ENCODE peak calls at places on chromosomes 2 and 18, in eight cellular contexts. One of them, this sample, is unnamed.

GRCh38 chr2:201233192-201234166 is 26.9 kb upstream of the CASP8 start:
- DNase-seq in transverse colon: peak
- DNase-seq in HFFc6: no peak
- DNase-seq in breast epithelium: peak
- DNase-seq in gastrocnemius medialis: peak
- DNase-seq in brain microvascular endothelial cell: no peak
- DNase-seq in SK-N-SH: no peak
- DNase-seq in AG04450: no peak
- DNase-seq in this sample: peak

GRCh38 chr18:58537272-58538038 is 91.4 kb downstream of the ALPK2 start:
- DNase-seq in breast epithelium: no peak
- DNase-seq in HFFc6: no peak
- DNase-seq in SK-N-SH: no peak
- DNase-seq in gastrocnemius medialis: no peak
- DNase-seq in transverse colon: no peak
- DNase-seq in AG04450: no peak
- DNase-seq in brain microvascular endothelial cell: no peak
- DNase-seq in this sample: no peak

GRCh38 chr2:30505500-30506180 is 58.6 kb downstream of the LCLAT1 start:
- DNase-seq in transverse colon: no peak
- DNase-seq in SK-N-SH: no peak
- DNase-seq in HFFc6: no peak
- DNase-seq in breast epithelium: no peak
- DNase-seq in gastrocnemius medialis: no peak
- DNase-seq in AG04450: no peak
- DNase-seq in brain microvascular endothelial cell: no peak
- DNase-seq in this sample: no peak

GRCh38 chr2:158726906-158727592 is 68.1 kb upstream of the DAPL1 start:
- DNase-seq in gastrocnemius medialis: no peak
- DNase-seq in AG04450: no peak
- DNase-seq in brain microvascular endothelial cell: no peak
- DNase-seq in HFFc6: no peak
- DNase-seq in SK-N-SH: peak
- DNase-seq in transverse colon: no peak
- DNase-seq in breast epithelium: no peak
- DNase-seq in this sample: no peak

GRCh38 chr2:46569061-46569560 is 89.7 kb downstream of the TMEM247 start:
- DNase-seq in gastrocnemius medialis: no peak
- DNase-seq in HFFc6: no peak
- DNase-seq in SK-N-SH: no peak
- DNase-seq in brain microvascular endothelial cell: no peak
- DNase-seq in transverse colon: no peak
- DNase-seq in breast epithelium: no peak
- DNase-seq in AG04450: no peak
- DNase-seq in this sample: no peak

GRCh38 chr2:118061135-118061955 is 26.9 kb upstream of the INSIG2 start:
- DNase-seq in AG04450: no peak
- DNase-seq in HFFc6: peak
- DNase-seq in gastrocnemius medialis: peak
- DNase-seq in brain microvascular endothelial cell: peak
- DNase-seq in transverse colon: no peak
- DNase-seq in SK-N-SH: peak
- DNase-seq in breast epithelium: no peak
- DNase-seq in this sample: peak

GRCh38 chr2:121297217-121297830 is 12.3 kb upstream of the TFCP2L1 start:
- DNase-seq in transverse colon: peak
- DNase-seq in HFFc6: peak
- DNase-seq in brain microvascular endothelial cell: peak
- DNase-seq in breast epithelium: no peak
- DNase-seq in AG04450: no peak
- DNase-seq in SK-N-SH: peak
- DNase-seq in gastrocnemius medialis: no peak
- DNase-seq in this sample: peak

GRCh38 chr2:206800501-206801416 is 35.4 kb downstream of the FASTKD2 start:
- DNase-seq in AG04450: peak
- DNase-seq in breast epithelium: peak
- DNase-seq in brain microvascular endothelial cell: peak
- DNase-seq in HFFc6: peak
- DNase-seq in SK-N-SH: peak
- DNase-seq in gastrocnemius medialis: peak
- DNase-seq in transverse colon: peak
- DNase-seq in this sample: peak

GRCh38 chr2:223522796-223523195 is 79.4 kb downstream of the SCG2 start:
- DNase-seq in SK-N-SH: no peak
- DNase-seq in AG04450: no peak
- DNase-seq in transverse colon: no peak
- DNase-seq in HFFc6: no peak
- DNase-seq in gastrocnemius medialis: no peak
- DNase-seq in brain microvascular endothelial cell: no peak
- DNase-seq in breast epithelium: no peak
- DNase-seq in this sample: no peak

GRCh38 chr2:65420712-65421431 is 11.5 kb downstream of the SPRED2 start:
- DNase-seq in AG04450: peak
- DNase-seq in breast epithelium: no peak
- DNase-seq in brain microvascular endothelial cell: peak
- DNase-seq in HFFc6: peak
- DNase-seq in transverse colon: peak
- DNase-seq in SK-N-SH: no peak
- DNase-seq in gastrocnemius medialis: no peak
- DNase-seq in this sample: no peak

GRCh38 chr2:2877427-2877826 is 500.2 kb downstream of the EIPR1 start:
- DNase-seq in transverse colon: no peak
- DNase-seq in gastrocnemius medialis: no peak
- DNase-seq in brain microvascular endothelial cell: no peak
- DNase-seq in breast epithelium: no peak
- DNase-seq in AG04450: no peak
- DNase-seq in SK-N-SH: no peak
- DNase-seq in HFFc6: no peak
- DNase-seq in this sample: no peak

GRCh38 chr2:60535392-60536312 is 17.8 kb downstream of the BCL11A start:
- DNase-seq in transverse colon: no peak
- DNase-seq in breast epithelium: no peak
- DNase-seq in AG04450: no peak
- DNase-seq in HFFc6: no peak
- DNase-seq in SK-N-SH: no peak
- DNase-seq in brain microvascular endothelial cell: no peak
- DNase-seq in gastrocnemius medialis: no peak
- DNase-seq in this sample: no peak

GRCh38 chr2:60531638-60532216 is 21.7 kb downstream of the BCL11A start:
- DNase-seq in gastrocnemius medialis: no peak
- DNase-seq in breast epithelium: no peak
- DNase-seq in SK-N-SH: no peak
- DNase-seq in transverse colon: peak
- DNase-seq in AG04450: no peak
- DNase-seq in HFFc6: no peak
- DNase-seq in brain microvascular endothelial cell: no peak
- DNase-seq in this sample: no peak

GRCh38 chr2:60532421-60532820 is 21.0 kb downstream of the BCL11A start:
- DNase-seq in breast epithelium: no peak
- DNase-seq in transverse colon: no peak
- DNase-seq in gastrocnemius medialis: no peak
- DNase-seq in AG04450: no peak
- DNase-seq in HFFc6: no peak
- DNase-seq in brain microvascular endothelial cell: no peak
- DNase-seq in SK-N-SH: no peak
- DNase-seq in this sample: no peak

GRCh38 chr2:60533114-60534033 is 20.1 kb downstream of the BCL11A start:
- DNase-seq in breast epithelium: no peak
- DNase-seq in brain microvascular endothelial cell: no peak
- DNase-seq in AG04450: peak
- DNase-seq in transverse colon: no peak
- DNase-seq in gastrocnemius medialis: no peak
- DNase-seq in SK-N-SH: peak
- DNase-seq in HFFc6: peak
- DNase-seq in this sample: peak

GRCh38 chr2:60534034-60534393 is 19.4 kb downstream of the BCL11A start:
- DNase-seq in HFFc6: no peak
- DNase-seq in gastrocnemius medialis: no peak
- DNase-seq in transverse colon: no peak
- DNase-seq in SK-N-SH: no peak
- DNase-seq in breast epithelium: no peak
- DNase-seq in brain microvascular endothelial cell: no peak
- DNase-seq in AG04450: no peak
- DNase-seq in this sample: no peak
- TF ChIP-seq CTCF in HFFc6: no peak
- TF ChIP-seq CTCF in gastrocnemius medialis: no peak
- TF ChIP-seq CTCF in transverse colon: peak
- TF ChIP-seq CTCF in SK-N-SH: no peak
- TF ChIP-seq CTCF in breast epithelium: no peak
- TF ChIP-seq CTCF in brain microvascular endothelial cell: peak
- TF ChIP-seq CTCF in AG04450: no peak
- TF ChIP-seq CTCF in this sample: no peak

GRCh38 chr2:28422903-28423741 is 30.5 kb downstream of the FOSL2 start:
- DNase-seq in HFFc6: no peak
- DNase-seq in gastrocnemius medialis: no peak
- DNase-seq in SK-N-SH: no peak
- DNase-seq in transverse colon: no peak
- DNase-seq in breast epithelium: no peak
- DNase-seq in AG04450: no peak
- DNase-seq in brain microvascular endothelial cell: no peak
- DNase-seq in this sample: no peak

GRCh38 chr2:28420717-28421116 is 28.1 kb downstream of the FOSL2 start:
- DNase-seq in breast epithelium: no peak
- DNase-seq in SK-N-SH: no peak
- DNase-seq in brain microvascular endothelial cell: no peak
- DNase-seq in AG04450: no peak
- DNase-seq in transverse colon: peak
- DNase-seq in gastrocnemius medialis: no peak
- DNase-seq in HFFc6: no peak
- DNase-seq in this sample: no peak

GRCh38 chr2:28419705-28420270 is 27.1 kb downstream of the FOSL2 start:
- DNase-seq in transverse colon: no peak
- DNase-seq in gastrocnemius medialis: no peak
- DNase-seq in HFFc6: no peak
- DNase-seq in brain microvascular endothelial cell: no peak
- DNase-seq in AG04450: no peak
- DNase-seq in breast epithelium: no peak
- DNase-seq in SK-N-SH: no peak
- DNase-seq in this sample: no peak

GRCh38 chr2:28415715-28416114 is 23.1 kb downstream of the FOSL2 start:
- DNase-seq in AG04450: no peak
- DNase-seq in gastrocnemius medialis: no peak
- DNase-seq in SK-N-SH: no peak
- DNase-seq in brain microvascular endothelial cell: no peak
- DNase-seq in breast epithelium: no peak
- DNase-seq in HFFc6: no peak
- DNase-seq in transverse colon: no peak
- DNase-seq in this sample: no peak

DNA sequence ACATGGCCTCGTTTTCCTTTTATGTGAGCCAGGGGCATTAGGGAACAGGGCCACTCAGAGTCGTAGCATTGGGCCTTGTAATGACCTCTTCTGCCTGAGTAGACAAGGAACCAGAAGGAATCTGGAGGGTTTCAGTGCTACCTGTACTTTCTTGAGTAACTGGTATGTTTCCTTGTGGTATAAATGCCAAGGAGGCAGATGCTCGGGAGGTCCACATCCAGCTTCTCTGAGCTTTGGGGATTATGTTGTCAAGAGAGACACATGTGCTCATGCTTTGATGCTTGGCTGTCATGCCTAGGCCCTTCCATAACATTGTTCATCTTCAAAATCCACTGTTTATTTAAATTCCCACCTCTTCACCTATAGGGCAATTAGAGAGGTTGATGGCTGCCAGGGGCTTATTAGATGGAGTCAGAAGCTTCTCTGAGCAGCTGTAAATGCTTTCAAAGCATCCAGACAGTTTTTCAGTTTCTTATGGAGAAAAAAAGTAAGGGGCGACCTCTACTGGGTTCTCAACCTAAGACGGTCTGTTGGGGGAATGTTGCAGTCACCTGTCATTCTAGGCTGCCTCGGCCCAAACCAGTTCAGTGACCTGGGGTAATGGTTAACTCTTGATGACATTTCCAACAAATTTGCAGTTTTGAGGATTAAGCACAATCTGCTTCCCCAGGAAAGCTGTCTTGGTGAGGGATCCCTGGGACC is 26.5 kb downstream of the FOSL2 start:
- DNase-seq in breast epithelium: no peak
- DNase-seq in AG04450: no peak
- DNase-seq in brain microvascular endothelial cell: no peak
- DNase-seq in transverse colon: peak
- DNase-seq in SK-N-SH: no peak
- DNase-seq in HFFc6: no peak
- DNase-seq in gastrocnemius medialis: no peak
- DNase-seq in this sample: no peak
- TF ChIP-seq CTCF in breast epithelium: no peak
- TF ChIP-seq CTCF in AG04450: no peak
- TF ChIP-seq CTCF in brain microvascular endothelial cell: no peak
- TF ChIP-seq CTCF in transverse colon: no peak
- TF ChIP-seq CTCF in SK-N-SH: no peak
- TF ChIP-seq CTCF in HFFc6: no peak
- TF ChIP-seq CTCF in gastrocnemius medialis: no peak
- TF ChIP-seq CTCF in this sample: no peak

GRCh38 chr2:215782965-215783364 is 230.4 kb downstream of the MREG start:
- DNase-seq in AG04450: no peak
- DNase-seq in HFFc6: no peak
- DNase-seq in SK-N-SH: no peak
- DNase-seq in transverse colon: no peak
- DNase-seq in brain microvascular endothelial cell: no peak
- DNase-seq in breast epithelium: no peak
- DNase-seq in gastrocnemius medialis: no peak
- DNase-seq in this sample: no peak
- TF ChIP-seq CTCF in AG04450: no peak
- TF ChIP-seq CTCF in HFFc6: no peak
- TF ChIP-seq CTCF in SK-N-SH: no peak
- TF ChIP-seq CTCF in transverse colon: no peak
- TF ChIP-seq CTCF in brain microvascular endothelial cell: no peak
- TF ChIP-seq CTCF in breast epithelium: no peak
- TF ChIP-seq CTCF in gastrocnemius medialis: no peak
- TF ChIP-seq CTCF in this sample: no peak

DNA sequence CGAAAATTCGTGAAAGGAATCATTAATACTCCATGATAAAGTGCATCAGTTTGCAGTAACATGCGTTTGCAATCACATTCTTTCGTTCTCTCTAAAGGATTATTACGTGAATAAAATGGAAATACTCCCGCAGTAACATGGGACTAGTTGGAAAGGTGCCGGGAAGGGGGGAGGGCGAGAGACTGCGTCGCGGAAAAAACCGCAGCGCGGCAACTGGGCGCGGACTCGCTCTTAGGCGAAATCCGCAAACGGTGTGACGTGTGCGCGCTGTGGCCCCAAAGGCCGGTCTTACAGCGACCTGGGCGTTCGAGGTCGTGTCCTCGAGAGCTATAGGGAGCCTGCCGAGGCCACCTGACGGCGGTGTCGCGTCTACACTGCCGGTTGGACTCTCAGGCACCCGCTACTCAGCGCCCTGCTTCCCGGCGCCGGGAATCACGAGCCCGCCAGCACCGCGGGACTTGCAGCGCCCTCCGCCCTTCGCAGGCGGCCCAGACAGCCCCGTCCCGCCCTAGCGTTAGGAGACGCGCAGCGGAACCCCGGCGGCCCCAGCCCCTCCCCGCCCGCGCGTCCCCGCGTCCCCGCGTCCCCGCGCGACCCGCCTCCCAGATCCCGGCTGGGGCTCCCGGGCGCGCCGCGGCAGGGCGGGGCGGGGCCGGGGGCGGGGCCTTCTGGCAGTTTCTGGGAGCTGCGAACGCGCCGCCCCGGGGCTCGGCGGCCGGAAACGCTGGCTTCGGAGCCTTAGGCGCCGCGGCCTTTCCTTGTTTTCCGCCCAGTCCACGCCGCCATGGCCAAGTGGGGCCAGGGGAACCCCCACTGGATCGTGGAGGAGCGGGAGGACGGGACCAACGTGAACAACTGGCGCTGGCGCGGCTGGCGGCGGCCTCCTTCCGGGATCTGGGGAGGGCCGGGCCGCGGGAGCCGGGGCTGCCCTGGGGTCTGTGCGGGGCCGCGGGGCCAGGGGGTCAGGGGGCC is 15.1 kb downstream of the C2orf74 start:
- DNase-seq in transverse colon: peak
- DNase-seq in breast epithelium: peak
- DNase-seq in gastrocnemius medialis: peak
- DNase-seq in brain microvascular endothelial cell: peak
- DNase-seq in AG04450: peak
- DNase-seq in SK-N-SH: peak
- DNase-seq in HFFc6: peak
- DNase-seq in this sample: peak
- TF ChIP-seq CTCF in transverse colon: no peak
- TF ChIP-seq CTCF in breast epithelium: no peak
- TF ChIP-seq CTCF in gastrocnemius medialis: no peak
- TF ChIP-seq CTCF in brain microvascular endothelial cell: no peak
- TF ChIP-seq CTCF in AG04450: no peak
- TF ChIP-seq CTCF in SK-N-SH: no peak
- TF ChIP-seq CTCF in HFFc6: peak
- TF ChIP-seq CTCF in this sample: no peak

This sample was measured in MCF 10A.